ENCODE peak calls at places on chromosomes 1 and 21, in six cellular contexts. One of them, this sample, is unnamed.

GRCh38 chr1:180598333-180598979 is 33.4 kb upstream of the XPR1 start:
- DNase-seq in neuronal stem cell: no peak
- DNase-seq in H1: no peak
- DNase-seq in IMR-90: no peak
- DNase-seq in H9: no peak
- DNase-seq in trophoblast cell: no peak
- DNase-seq in this sample: no peak

GRCh38 chr1:227937031-227937430 is 10.7 kb downstream of the WNT9A start:
- DNase-seq in trophoblast cell: no peak
- DNase-seq in IMR-90: no peak
- DNase-seq in H9: no peak
- DNase-seq in H1: no peak
- DNase-seq in neuronal stem cell: no peak
- DNase-seq in this sample: no peak

GRCh38 chr1:50661626-50662025 is 238.4 kb upstream of the DMRTA2 start:
- DNase-seq in H1: no peak
- DNase-seq in neuronal stem cell: no peak
- DNase-seq in trophoblast cell: no peak
- DNase-seq in IMR-90: peak; percentile 73
- DNase-seq in H9: no peak
- DNase-seq in this sample: no peak

GRCh38 chr1:209260146-209260545 is 323.4 kb upstream of the CAMK1G start:
- DNase-seq in H1: no peak
- DNase-seq in neuronal stem cell: no peak
- DNase-seq in trophoblast cell: peak; percentile 16
- DNase-seq in IMR-90: no peak
- DNase-seq in H9: no peak
- DNase-seq in this sample: no peak

GRCh38 chr1:185636848-185637247 is 97.3 kb upstream of the HMCN1 start:
- DNase-seq in H1: no peak
- DNase-seq in trophoblast cell: peak; percentile 10
- DNase-seq in neuronal stem cell: no peak
- DNase-seq in H9: no peak
- DNase-seq in IMR-90: no peak
- DNase-seq in this sample: no peak

GRCh38 chr21:42392731-42393442 is 3.0 kb downstream of the TMPRSS3 start:
- DNase-seq in H1: no peak
- DNase-seq in neuronal stem cell: no peak
- DNase-seq in H9: no peak
- DNase-seq in trophoblast cell: peak; percentile 51
- DNase-seq in IMR-90: no peak
- DNase-seq in this sample: no peak

GRCh38 chr1:150997949-150998348 is 8.8 kb downstream of the MINDY1 start:
- DNase-seq in H1: no peak
- DNase-seq in IMR-90: no peak
- DNase-seq in neuronal stem cell: no peak
- DNase-seq in trophoblast cell: no peak
- DNase-seq in H9: no peak
- DNase-seq in this sample: no peak

GRCh38 chr1:172473842-172474241 is 30.0 kb upstream of the PIGC start:
- DNase-seq in trophoblast cell: no peak
- DNase-seq in H1: no peak
- DNase-seq in H9: no peak
- DNase-seq in IMR-90: no peak
- DNase-seq in neuronal stem cell: no peak
- DNase-seq in this sample: no peak

GRCh38 chr1:202691846-202692245 is 18.4 kb downstream of the SYT2 start:
- DNase-seq in H9: no peak
- DNase-seq in H1: no peak
- DNase-seq in IMR-90: no peak
- DNase-seq in trophoblast cell: no peak
- DNase-seq in neuronal stem cell: no peak
- DNase-seq in this sample: no peak

GRCh38 chr1:114024049-114024448 is 44.8 kb downstream of the OLFML3 start:
- DNase-seq in neuronal stem cell: peak; percentile 52
- DNase-seq in trophoblast cell: no peak
- DNase-seq in IMR-90: no peak
- DNase-seq in H9: peak; percentile 58
- DNase-seq in H1: no peak
- DNase-seq in this sample: no peak

GRCh38 chr1:99250724-99251123 is 13.6 kb upstream of the PLPPR4 start:
- DNase-seq in neuronal stem cell: no peak
- DNase-seq in IMR-90: no peak
- DNase-seq in H1: no peak
- DNase-seq in H9: no peak
- DNase-seq in trophoblast cell: no peak
- DNase-seq in this sample: no peak

GRCh38 chr1:202576816-202577215 is 133.4 kb downstream of the SYT2 start:
- DNase-seq in H9: no peak
- DNase-seq in H1: no peak
- DNase-seq in neuronal stem cell: no peak
- DNase-seq in IMR-90: peak; percentile 83
- DNase-seq in trophoblast cell: no peak
- DNase-seq in this sample: no peak

GRCh38 chr1:15628003-15628402 is 10.7 kb downstream of the DDI2 start:
- DNase-seq in neuronal stem cell: no peak
- DNase-seq in trophoblast cell: no peak
- DNase-seq in H9: no peak
- DNase-seq in H1: no peak
- DNase-seq in IMR-90: no peak
- DNase-seq in this sample: no peak
- H4K91ac ChIP-seq in neuronal stem cell: no peak overlapping the region
- H4K91ac ChIP-seq in trophoblast cell: no peak overlapping the region
- H4K91ac ChIP-seq in H9: no peak overlapping the region
- H4K91ac ChIP-seq in H1: no peak overlapping the region
- H4K91ac ChIP-seq in IMR-90: no peak overlapping the region
- H4K91ac ChIP-seq in this sample: no peak overlapping the region

GRCh38 chr1:152516082-152516481 is 1.8 kb downstream of the CRCT1 start:
- DNase-seq in neuronal stem cell: no peak
- DNase-seq in H9: no peak
- DNase-seq in trophoblast cell: no peak
- DNase-seq in IMR-90: no peak
- DNase-seq in H1: no peak
- DNase-seq in this sample: no peak
- H4K91ac ChIP-seq in neuronal stem cell: no peak overlapping the region
- H4K91ac ChIP-seq in H9: no peak overlapping the region
- H4K91ac ChIP-seq in trophoblast cell: no peak overlapping the region
- H4K91ac ChIP-seq in IMR-90: no peak overlapping the region
- H4K91ac ChIP-seq in H1: no peak overlapping the region
- H4K91ac ChIP-seq in this sample: no peak overlapping the region

DNA sequence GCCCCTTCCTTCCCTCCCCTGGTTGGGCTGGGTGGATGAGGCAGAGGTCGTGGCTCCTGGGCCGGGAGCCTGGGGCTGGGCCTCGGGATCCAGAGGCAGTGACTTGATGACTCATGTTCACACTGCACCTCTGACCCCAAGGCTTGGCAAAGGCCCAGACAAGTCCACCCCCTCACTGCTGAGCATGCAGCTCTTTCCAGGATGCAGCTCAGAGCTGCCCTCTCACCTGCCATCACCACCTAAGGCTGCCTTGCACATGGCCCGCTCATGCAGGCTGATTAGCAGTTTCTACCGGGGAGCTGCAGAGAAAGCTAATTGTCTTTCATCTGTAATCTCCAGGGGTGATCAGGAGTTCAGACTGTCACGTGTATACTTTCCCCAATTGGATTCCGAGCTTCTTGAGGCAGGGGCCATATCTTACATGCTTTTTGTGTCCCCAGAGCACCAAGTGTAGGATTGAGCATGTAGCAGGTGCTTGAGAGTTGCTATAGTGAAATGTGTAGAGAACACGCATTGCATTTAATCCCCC is 62.1 kb downstream of the LRRN2 start:
- DNase-seq in H9: no peak
- DNase-seq in H1: no peak
- DNase-seq in neuronal stem cell: peak; percentile 26
- DNase-seq in IMR-90: peak; percentile 48
- DNase-seq in trophoblast cell: peak; percentile 9
- DNase-seq in this sample: peak; percentile 76
- H4K91ac ChIP-seq in H9: no peak overlapping the region
- H4K91ac ChIP-seq in H1: no peak overlapping the region
- H4K91ac ChIP-seq in neuronal stem cell: no peak overlapping the region
- H4K91ac ChIP-seq in IMR-90: no peak overlapping the region
- H4K91ac ChIP-seq in trophoblast cell: no peak overlapping the region
- H4K91ac ChIP-seq in this sample: no peak overlapping the region

GRCh38 chr1:18058522-18058921 is 49.1 kb upstream of the IGSF21 start:
- DNase-seq in trophoblast cell: no peak
- DNase-seq in IMR-90: no peak
- DNase-seq in H9: no peak
- DNase-seq in H1: no peak
- DNase-seq in neuronal stem cell: peak; percentile 31
- DNase-seq in this sample: no peak

GRCh38 chr1:18059206-18059605 is 48.4 kb upstream of the IGSF21 start:
- DNase-seq in neuronal stem cell: no peak
- DNase-seq in H1: no peak
- DNase-seq in IMR-90: no peak
- DNase-seq in trophoblast cell: no peak
- DNase-seq in H9: no peak
- DNase-seq in this sample: no peak

GRCh38 chr1:18062180-18062579 is 45.4 kb upstream of the IGSF21 start:
- DNase-seq in H1: peak; percentile 67
- DNase-seq in trophoblast cell: no peak
- DNase-seq in neuronal stem cell: peak; percentile 54
- DNase-seq in IMR-90: no peak
- DNase-seq in H9: no peak
- DNase-seq in this sample: no peak

GRCh38 chr1:18057643-18058042 is 50.0 kb upstream of the IGSF21 start:
- DNase-seq in trophoblast cell: no peak
- DNase-seq in neuronal stem cell: no peak
- DNase-seq in IMR-90: no peak
- DNase-seq in H9: no peak
- DNase-seq in H1: no peak
- DNase-seq in this sample: no peak

DNA sequence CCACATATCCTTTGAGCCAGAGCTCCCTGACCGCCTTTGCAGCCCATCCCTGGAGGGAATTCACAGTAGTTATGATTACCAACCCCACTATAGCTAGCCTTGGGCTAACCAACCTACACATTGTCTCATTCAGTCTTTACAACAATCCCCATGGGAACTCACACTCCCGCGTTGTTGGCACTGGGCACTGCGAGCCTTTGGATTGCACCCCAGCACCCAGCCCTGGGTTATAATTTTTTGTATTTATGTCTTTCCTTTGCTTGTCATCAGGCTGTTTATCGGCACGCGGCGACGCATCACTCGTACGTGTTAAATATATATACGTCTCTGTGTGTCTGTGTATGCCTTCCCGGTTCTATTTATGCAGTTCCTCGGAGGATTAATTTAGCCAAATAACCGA is 47.3 kb upstream of the IGSF21 start:
- DNase-seq in H1: no peak
- DNase-seq in trophoblast cell: no peak
- DNase-seq in IMR-90: no peak
- DNase-seq in neuronal stem cell: no peak
- DNase-seq in H9: no peak
- DNase-seq in this sample: no peak
- H4K91ac ChIP-seq in H1: no peak overlapping the region
- H4K91ac ChIP-seq in trophoblast cell: no peak overlapping the region
- H4K91ac ChIP-seq in IMR-90: no peak overlapping the region
- H4K91ac ChIP-seq in neuronal stem cell: no peak overlapping the region
- H4K91ac ChIP-seq in H9: no peak overlapping the region
- H4K91ac ChIP-seq in this sample: no peak overlapping the region

This sample was measured in mesenchymal stem cell.